ENCODE peak calls at places on chromosomes 13 and 19, in nine cellular contexts. N is T-cell; S is stimulated activated CD4-positive, alpha-beta T cell treated with anti-CD3 and anti-CD28 coated beads, Interleukin-2, amount 100 ng/mL, for 24 hours; B is neural crest cell; F is activated T-helper 9 cell treated with anti-CD3 and anti-CD28 coated beads, Interleukin-2, amount 50 U/mL, for 16 hours; C is coronary artery; Q is mesothelial cell of epicardium; X is amygdala; V is H9. D is an unnamed sample.

GRCh38 chr19:17654993-17655392 is 33.2 kb downstream of the UNC13A start:
- DNase-seq in B (no peak), C (no peak), V (peak; percentile 79), N (no peak), Q (no peak), F (no peak), X (no peak), S (no peak), D (no peak)

GRCh38 chr13:112998506-112999280 is 29.7 kb downstream of the MCF2L start:
- DNase-seq in Q (no peak), V (no peak), C (no peak), S (no peak), N (no peak), X (no peak), F (no peak), B (no peak), D (no peak)

GRCh38 chr13:79973533-79973963 is 367.4 kb downstream of the SPRY2 start:
- DNase-seq in C (no peak), F (no peak), X (no peak), V (no peak), B (no peak), Q (no peak), N (no peak), S (no peak), D (peak; percentile 6)

GRCh38 chr13:61030445-61030844 is 385.2 kb downstream of the PCDH20 start:
- DNase-seq in F (no peak), C (no peak), S (no peak), B (no peak), X (no peak), V (no peak), N (no peak), Q (no peak), D (no peak)

GRCh38 chr19:50449236-50449899 is 16.7 kb downstream of the MYBPC2 start:
- DNase-seq in B (no peak), C (no peak), F (no peak), Q (no peak), V (no peak), N (no peak), X (no peak), S (no peak), D (no peak)

GRCh38 chr13:95485518-95486144 is 66.9 kb upstream of the CLDN10 start:
- DNase-seq in N (no peak), B (no peak), F (no peak), X (no peak), V (no peak), Q (no peak), S (no peak), C (no peak), D (peak; percentile 25)

GRCh38 chr13:44967656-44968451 is 21.4 kb downstream of the NUFIP1 start:
- DNase-seq in F (no peak), Q (no peak), X (no peak), C (no peak), N (no peak), B (no peak), V (no peak), S (no peak), D (no peak)

GRCh38 chr19:7927605-7928333 is 1.8 kb upstream of the CTXN1 start:
- DNase-seq in B (no peak), C (no peak), F (no peak), V (no peak), S (no peak), N (no peak), Q (no peak), X (no peak), D (no peak)

GRCh38 chr19:1156305-1156801 is 17.7 kb downstream of the SBNO2 start:
- DNase-seq in N (no peak), S (no peak), B (no peak), X (no peak), C (no peak), F (no peak), V (no peak), Q (no peak), D (no peak)

GRCh38 chr13:43664700-43665191 is 122.0 kb downstream of the ENOX1 start:
- DNase-seq in S (no peak), C (no peak), B (no peak), Q (peak; percentile 38), N (no peak), V (no peak), X (no peak), F (no peak), D (peak; percentile 5)

GRCh38 chr13:40352807-40353562 is 313.5 kb downstream of the FOXO1 start:
- DNase-seq in C (no peak), F (no peak), S (no peak), Q (no peak), B (no peak), X (no peak), N (no peak), V (no peak), D (no peak)

GRCh38 chr13:35987572-35988513 is 143.3 kb downstream of the DCLK1 start:
- DNase-seq in V (peak; percentile 43), X (no peak), N (no peak), F (no peak), S (no peak), B (no peak), C (no peak), Q (no peak), D (no peak)